ENCODE peak calls at places on chromosomes 11 and 22, in nine cellular contexts. T is MCF 10A, S is GM12865, K is adrenal gland, G is AG10803, D is AG04450, P is sigmoid colon, M is H1, E is K562. L is an unnamed sample.

GRCh38 chr11:17979770-17980371 is 33.0 kb downstream of the SERGEF start:
- DNase-seq in S (peak), D (no peak), T (peak), P (no peak), M (no peak), E (peak), K (no peak), G (no peak), L (peak)

GRCh38 chr11:102390667-102391449 is 43.8 kb downstream of the BIRC2 start:
- DNase-seq in S (peak), G (peak), K (peak), M (peak), E (peak), D (peak), P (peak), T (peak), L (no peak)

GRCh38 chr11:124863826-124864165 is 1.4 kb upstream of the ROBO3 start:
- DNase-seq in D (no peak), S (no peak), M (no peak), K (no peak), G (no peak), E (no peak), T (no peak), P (peak), L (no peak)

GRCh38 chr11:128506999-128507591 is 80.3 kb downstream of the ETS1 start:
- DNase-seq in E (no peak), S (no peak), D (peak), P (peak), G (peak), T (peak), K (no peak), M (no peak), L (no peak)

GRCh38 chr22:37824674-37825641 is 1.8 kb downstream of the GALR3 start:
- DNase-seq in T (no peak), D (no peak), E (no peak), M (no peak), K (no peak), G (no peak), P (no peak), S (peak), L (peak)

GRCh38 chr11:47259178-47259977 is 1.6 kb downstream of the NR1H3 start:
- DNase-seq in S (peak), D (no peak), K (peak), M (no peak), E (peak), T (peak), G (peak), P (no peak), L (no peak)

GRCh38 chr11:46363455-46363920 is 16.2 kb downstream of the DGKZ start:
- DNase-seq in K (peak), T (peak), G (peak), D (no peak), M (no peak), S (no peak), P (no peak), E (no peak), L (no peak)

GRCh38 chr11:8229299-8230177 is 34.1 kb downstream of the LMO1 start:
- DNase-seq in S (no peak), P (no peak), D (no peak), M (no peak), E (no peak), T (peak), G (no peak), K (peak), L (no peak)

GRCh38 chr11:115361025-115361424 is 143.2 kb downstream of the CADM1 start:
- DNase-seq in E (no peak), S (no peak), P (no peak), G (no peak), T (no peak), M (no peak), D (no peak), K (no peak), L (no peak)

GRCh38 chr11:35798983-35799382 is 136.4 kb downstream of the TRIM44 start:
- DNase-seq in D (no peak), G (no peak), K (no peak), P (no peak), S (no peak), T (peak), M (no peak), E (no peak), L (no peak)

GRCh38 chr11:122487669-122488068 is 167.9 kb upstream of the UBASH3B start:
- DNase-seq in G (no peak), P (no peak), S (no peak), D (no peak), K (no peak), T (no peak), E (no peak), M (no peak), L (no peak)

GRCh38 chr22:30265851-30266444 is 703 bp downstream of the OSM start:
- DNase-seq in S (peak), P (peak), G (no peak), T (no peak), E (peak), K (no peak), M (no peak), D (no peak), L (no peak)

GRCh38 chr22:23180893-23181762 is 819 bp downstream of the BCR start:
- DNase-seq in P (no peak), T (peak), G (no peak), S (peak), E (peak), D (no peak), M (no peak), K (peak), L (no peak)

GRCh38 chr11:10941429-10941828 is 83.6 kb upstream of the ZBED5 start:
- DNase-seq in G (peak), E (no peak), S (no peak), T (no peak), D (no peak), M (no peak), P (peak), K (no peak), L (no peak)

GRCh38 chr22:44689173-44689572 is 12.8 kb upstream of the PRR5 start:
- DNase-seq in T (no peak), D (no peak), P (no peak), K (no peak), E (no peak), M (no peak), S (no peak), G (no peak), L (no peak)

GRCh38 chr11:28461338-28461737 is 353.1 kb downstream of the METTL15 start:
- DNase-seq in M (no peak), S (no peak), D (no peak), T (peak), K (no peak), G (peak), P (no peak), E (no peak), L (no peak)

GRCh38 chr11:64230209-64230984 is at the start of gene DNAJC4:
- DNase-seq in G (peak), P (peak), S (peak), M (no peak), T (peak), K (peak), E (peak), D (peak), L (peak)

GRCh38 chr11:73306977-73307322 is 1.1 kb upstream of the ARHGEF17 start:
- DNase-seq in P (no peak), G (no peak), D (no peak), K (no peak), T (no peak), E (no peak), M (no peak), S (no peak), L (no peak)

GRCh38 chr22:44890416-44891292 is 119.2 kb downstream of the PHF21B start:
- DNase-seq in S (no peak), M (no peak), G (no peak), T (no peak), D (no peak), K (no peak), E (no peak), P (no peak), L (no peak)

GRCh38 chr11:9759519-9760179 is 95.8 kb downstream of the SWAP70 start:
- DNase-seq in P (peak), S (peak), D (peak), E (peak), G (peak), T (peak), M (no peak), K (peak), L (no peak)

GRCh38 chr11:65962136-65962564 is 616 bp downstream of the SART1 start:
- DNase-seq in D (no peak), S (no peak), K (no peak), M (no peak), P (no peak), T (no peak), E (no peak), G (no peak), L (no peak)

GRCh38 chr11:112085822-112086421 is 634 bp downstream of the TIMM8B start:
- DNase-seq in S (peak), D (no peak), G (peak), K (no peak), T (peak), P (no peak), M (no peak), E (peak), L (no peak)

GRCh38 chr11:99865951-99866350 is 821.1 kb upstream of the ARHGAP42 start:
- DNase-seq in S (no peak), T (no peak), E (no peak), G (no peak), P (no peak), K (no peak), D (no peak), M (no peak), L (no peak)

GRCh38 chr11:108009497-108010360 is 1.0 kb downstream of the CUL5 start:
- DNase-seq in S (no peak), T (no peak), P (no peak), M (no peak), D (no peak), E (peak), G (peak), K (no peak), L (no peak)

GRCh38 chr22:29224121-29224858 is 18.6 kb downstream of the EMID1 start:
- DNase-seq in M (no peak), T (no peak), G (peak), D (no peak), K (no peak), E (no peak), S (no peak), P (peak), L (no peak)

GRCh38 chr11:128777369-128778011 is 83.6 kb downstream of the FLI1 start:
- DNase-seq in T (no peak), D (no peak), K (no peak), P (no peak), G (no peak), S (no peak), E (no peak), M (no peak), L (no peak)

GRCh38 chr11:73147771-73148681 is 5.9 kb upstream of the FCHSD2 start:
- DNase-seq in G (no peak), K (no peak), P (peak), E (no peak), M (no peak), T (no peak), D (no peak), S (peak), L (no peak)

GRCh38 chr11:20367313-20367948 is 3.9 kb downstream of the HTATIP2 start:
- DNase-seq in M (no peak), E (peak), D (peak), T (peak), S (no peak), G (peak), K (peak), P (peak), L (no peak)

GRCh38 chr11:116605543-116605942 is 167.2 kb downstream of the BUD13 start:
- DNase-seq in P (peak), G (no peak), S (peak), K (peak), E (peak), M (peak), D (no peak), T (peak), L (peak)

GRCh38 chr22:19709063-19709769 is 5.1 kb upstream of the SEPTIN5 start:
- DNase-seq in T (no peak), M (no peak), P (peak), S (no peak), K (no peak), D (no peak), G (peak), E (no peak), L (no peak)

GRCh38 chr11:33063326-33063775 is 24.0 kb downstream of the TCP11L1 start:
- DNase-seq in G (peak), E (no peak), P (no peak), D (no peak), T (no peak), S (peak), K (no peak), M (no peak), L (no peak)

GRCh38 chr11:62852523-62853188 is 13.3 kb upstream of the WDR74 start:
- DNase-seq in K (no peak), P (no peak), G (no peak), D (no peak), T (no peak), S (no peak), M (no peak), E (peak), L (no peak)

GRCh38 chr11:16012125-16012751 is 344.1 kb downstream of the SOX6 start:
- DNase-seq in D (no peak), S (no peak), E (peak), M (no peak), T (no peak), K (no peak), G (no peak), P (no peak), L (no peak)

GRCh38 chr11:28566643-28567042 is 458.5 kb downstream of the METTL15 start:
- DNase-seq in T (peak), K (peak), E (peak), D (peak), S (no peak), M (peak), P (peak), G (peak), L (peak)

GRCh38 chr11:35419713-35420333 is 465 bp upstream of the SLC1A2 start:
- DNase-seq in E (no peak), T (no peak), M (no peak), G (no peak), S (no peak), D (no peak), P (no peak), K (no peak), L (no peak)

GRCh38 chr11:44939673-44940072 is 11.0 kb downstream of the TP53I11 start:
- DNase-seq in K (no peak), E (peak), P (no peak), D (no peak), S (no peak), M (no peak), G (no peak), T (no peak), L (no peak)
- TF ChIP-seq CTCF in K (peak), E (peak), P (no peak), D (peak), S (no peak), M (peak), G (peak), T (no peak), L (peak)

GRCh38 chr22:47084226-47084625 is 321.8 kb downstream of the TBC1D22A start:
- DNase-seq in G (no peak), D (no peak), S (no peak), M (no peak), K (no peak), E (no peak), P (no peak), T (no peak), L (no peak)

GRCh38 chr22:47083379-47083986 is 321.0 kb downstream of the TBC1D22A start:
- DNase-seq in K (no peak), E (no peak), T (no peak), M (no peak), S (no peak), G (no peak), P (no peak), D (no peak), L (no peak)

GRCh38 chr22:47076758-47077157 is 314.3 kb downstream of the TBC1D22A start:
- DNase-seq in D (no peak), K (no peak), P (no peak), T (no peak), M (no peak), G (no peak), E (no peak), S (no peak), L (no peak)

GRCh38 chr22:47082505-47082904 is 320.1 kb downstream of the TBC1D22A start:
- DNase-seq in D (no peak), P (no peak), G (no peak), K (no peak), E (no peak), T (no peak), M (no peak), S (no peak), L (no peak)

DNA sequence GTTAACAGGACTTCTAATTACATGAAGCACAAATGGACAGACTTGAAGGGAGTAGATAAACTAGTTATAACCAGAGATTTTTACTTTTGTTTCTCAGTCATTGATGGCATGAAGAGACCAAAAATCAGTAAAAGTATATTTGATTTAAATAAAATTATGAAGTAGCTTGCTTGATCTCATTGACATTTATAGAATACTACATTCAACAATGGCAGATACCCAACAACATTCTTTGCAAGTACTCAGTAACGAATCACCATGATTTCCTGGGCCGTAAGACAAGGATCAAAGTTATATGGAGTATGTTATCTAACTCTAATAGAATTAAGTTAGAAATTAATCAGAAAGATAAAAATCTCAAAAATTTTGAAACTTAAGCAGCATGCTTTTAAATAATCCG is 317.6 kb downstream of the TBC1D22A start:
- DNase-seq in G (no peak), E (no peak), S (no peak), T (no peak), K (no peak), P (no peak), D (no peak), M (no peak), L (no peak)
- TF ChIP-seq CTCF in G (no peak), E (no peak), S (no peak), T (no peak), K (no peak), P (no peak), D (no peak), M (no peak), L (no peak)

DNA sequence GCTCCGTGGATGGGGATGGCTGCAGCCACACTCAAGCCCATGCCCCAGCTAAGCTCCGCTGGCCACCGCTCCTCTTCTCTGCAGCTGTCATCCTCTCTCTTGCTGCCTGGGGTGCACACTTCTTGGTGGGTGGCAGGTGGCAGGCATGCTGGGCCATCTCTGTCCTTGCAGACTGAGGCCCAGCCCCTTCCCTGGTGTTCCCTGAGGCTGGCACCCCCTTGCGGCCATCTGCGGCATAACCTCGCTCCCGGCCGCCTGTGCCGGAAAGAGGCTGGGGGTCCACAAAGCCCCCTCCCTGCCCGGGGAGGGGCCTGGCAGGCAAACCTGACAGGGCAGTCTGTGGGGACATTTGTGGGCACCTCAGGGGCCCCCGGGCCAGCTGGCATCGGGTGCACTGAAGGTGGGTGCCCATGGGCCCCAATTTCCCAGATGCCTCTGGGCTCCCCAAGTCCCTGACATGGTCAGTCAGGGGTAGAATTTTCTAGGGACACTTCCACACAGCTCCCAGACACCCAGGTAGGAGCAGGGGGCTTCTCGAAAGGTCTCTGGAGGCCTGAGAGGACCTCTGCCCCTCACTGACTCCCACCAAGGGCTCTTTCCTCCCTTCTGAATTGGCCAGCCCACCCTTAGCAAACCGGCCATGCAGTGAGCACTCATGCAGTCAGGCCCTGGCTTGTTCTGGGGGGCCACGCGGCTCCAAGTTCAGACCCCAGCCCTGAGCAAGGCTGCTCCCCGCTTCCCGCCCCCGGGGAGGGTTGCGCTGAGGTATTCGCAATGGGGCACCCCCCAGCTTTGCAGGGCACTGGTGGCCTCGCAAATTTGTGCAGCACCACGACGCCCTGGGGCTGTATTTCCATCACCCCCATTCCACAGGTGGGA is 23.5 kb upstream of the TH start:
- DNase-seq in D (no peak), G (peak), T (peak), K (peak), S (peak), P (no peak), E (peak), M (no peak), L (peak)
- TF ChIP-seq CTCF in D (peak), G (peak), T (peak), K (peak), S (peak), P (no peak), E (peak), M (peak), L (peak)

GRCh38 chr11:69040051-69040450 is 8.7 kb upstream of the TPCN2 start:
- DNase-seq in G (no peak), S (no peak), D (no peak), K (no peak), T (no peak), P (no peak), E (no peak), M (no peak), L (no peak)

GRCh38 chr11:69041516-69041915 is 7.2 kb upstream of the TPCN2 start:
- DNase-seq in K (no peak), T (no peak), E (no peak), M (no peak), S (no peak), G (no peak), D (no peak), P (no peak), L (no peak)

GRCh38 chr11:69040581-69041260 is 8.0 kb upstream of the TPCN2 start:
- DNase-seq in E (peak), G (peak), M (no peak), T (no peak), D (peak), S (no peak), P (no peak), K (no peak), L (no peak)

GRCh38 chr11:69048056-69048717 is 545 bp upstream of the TPCN2 start:
- DNase-seq in G (no peak), D (no peak), E (peak), K (no peak), S (no peak), P (no peak), M (no peak), T (no peak), L (no peak)

DNA sequence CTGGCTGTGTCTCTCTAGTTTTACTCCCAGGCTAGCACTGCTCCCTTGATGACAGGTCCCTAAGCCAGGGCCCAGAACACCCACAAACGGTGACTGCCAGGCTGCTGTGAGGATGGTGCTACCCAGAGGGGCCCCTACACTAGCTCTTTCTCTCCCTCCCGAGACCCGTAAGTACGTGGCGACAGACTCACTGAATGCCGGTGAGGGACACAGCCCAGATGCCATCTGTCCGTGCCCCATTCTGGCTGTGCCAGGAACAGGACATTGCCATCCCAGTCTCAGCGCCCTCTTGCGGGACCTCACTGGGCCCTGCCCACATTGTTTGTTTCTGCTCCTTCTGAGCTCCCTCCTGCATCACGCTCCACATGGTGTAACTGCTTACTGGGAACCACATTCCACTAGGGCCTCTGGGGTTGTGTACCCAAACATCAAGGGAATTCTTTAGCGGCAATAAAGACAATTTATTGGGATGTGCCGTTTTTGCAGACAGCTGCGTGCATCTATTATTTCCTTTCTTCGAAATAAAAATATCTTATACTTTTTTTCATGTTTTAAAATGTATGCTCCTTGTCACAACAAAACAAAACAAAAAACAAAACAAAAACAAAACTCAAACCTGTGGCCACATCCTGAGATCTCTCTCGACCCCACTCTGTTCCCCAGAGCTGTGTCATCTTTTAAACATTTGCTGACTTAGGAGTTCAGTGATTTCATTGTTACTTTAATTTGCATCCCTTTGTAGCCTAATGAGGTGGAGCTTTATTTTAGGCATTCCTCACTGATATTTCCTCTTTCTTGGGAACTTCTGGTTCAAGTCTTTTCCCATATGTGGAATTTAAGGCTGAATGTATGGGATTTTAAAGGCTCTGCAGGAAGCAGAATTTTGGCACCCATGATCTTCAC is 4.4 kb upstream of the TPCN2 start:
- DNase-seq in M (peak), E (peak), P (peak), S (peak), K (peak), G (peak), T (peak), D (peak), L (no peak)
- TF ChIP-seq CTCF in M (peak), E (peak), P (peak), S (peak), K (peak), G (peak), T (no peak), D (peak), L (peak)

GRCh38 chr11:117723625-117724024 is 73.4 kb downstream of the DSCAML1 start:
- DNase-seq in S (no peak), D (no peak), E (no peak), M (no peak), G (no peak), T (peak), P (no peak), K (no peak), L (no peak)
- TF ChIP-seq CTCF in S (no peak), D (no peak), E (no peak), M (no peak), G (no peak), T (no peak), P (no peak), K (no peak), L (no peak)